ENCODE peak calls at places on chromosomes 7 and 10, in ten cellular contexts. One of them, this sample, is unnamed.

GRCh38 chr10:102230264-102230860 is 4.3 kb downstream of the ELOVL3 start:
- DNase-seq in WERI-Rb-1: peak
- DNase-seq in cardiac fibroblast: peak
- DNase-seq in DND-41: no peak
- DNase-seq in astrocyte of the spinal cord: peak
- DNase-seq in foreskin fibroblast: peak
- DNase-seq in tibial nerve: no peak
- DNase-seq in PC-9: peak
- DNase-seq in heart left ventricle: peak
- DNase-seq in mucosa of descending colon: peak
- DNase-seq in this sample: peak

GRCh38 chr10:28612877-28613276 is 64.4 kb upstream of the BAMBI start:
- DNase-seq in tibial nerve: no peak
- DNase-seq in heart left ventricle: no peak
- DNase-seq in PC-9: no peak
- DNase-seq in foreskin fibroblast: no peak
- DNase-seq in mucosa of descending colon: no peak
- DNase-seq in DND-41: no peak
- DNase-seq in astrocyte of the spinal cord: no peak
- DNase-seq in cardiac fibroblast: no peak
- DNase-seq in WERI-Rb-1: no peak
- DNase-seq in this sample: no peak

GRCh38 chr7:104482362-104483042 is 154.1 kb downstream of the LHFPL3 start:
- DNase-seq in cardiac fibroblast: no peak
- DNase-seq in DND-41: no peak
- DNase-seq in PC-9: no peak
- DNase-seq in WERI-Rb-1: peak
- DNase-seq in foreskin fibroblast: no peak
- DNase-seq in tibial nerve: no peak
- DNase-seq in heart left ventricle: no peak
- DNase-seq in astrocyte of the spinal cord: no peak
- DNase-seq in mucosa of descending colon: peak
- DNase-seq in this sample: no peak

GRCh38 chr7:121798896-121799295 is 74.1 kb upstream of the PTPRZ1 start:
- DNase-seq in tibial nerve: no peak
- DNase-seq in mucosa of descending colon: no peak
- DNase-seq in astrocyte of the spinal cord: peak
- DNase-seq in foreskin fibroblast: no peak
- DNase-seq in cardiac fibroblast: no peak
- DNase-seq in PC-9: no peak
- DNase-seq in DND-41: no peak
- DNase-seq in heart left ventricle: no peak
- DNase-seq in WERI-Rb-1: peak
- DNase-seq in this sample: no peak

GRCh38 chr10:71220689-71221540 is 8.5 kb downstream of the UNC5B start:
- DNase-seq in WERI-Rb-1: no peak
- DNase-seq in PC-9: no peak
- DNase-seq in tibial nerve: no peak
- DNase-seq in heart left ventricle: peak
- DNase-seq in astrocyte of the spinal cord: no peak
- DNase-seq in mucosa of descending colon: no peak
- DNase-seq in DND-41: no peak
- DNase-seq in foreskin fibroblast: no peak
- DNase-seq in cardiac fibroblast: no peak
- DNase-seq in this sample: no peak

GRCh38 chr10:7529638-7530037 is 118.8 kb upstream of the SFMBT2 start:
- DNase-seq in mucosa of descending colon: no peak
- DNase-seq in cardiac fibroblast: peak
- DNase-seq in WERI-Rb-1: peak
- DNase-seq in tibial nerve: no peak
- DNase-seq in astrocyte of the spinal cord: no peak
- DNase-seq in DND-41: peak
- DNase-seq in foreskin fibroblast: no peak
- DNase-seq in heart left ventricle: no peak
- DNase-seq in PC-9: no peak
- DNase-seq in this sample: no peak

GRCh38 chr10:89206402-89207180 is 526 bp downstream of the CH25H start:
- DNase-seq in DND-41: peak
- DNase-seq in heart left ventricle: peak
- DNase-seq in astrocyte of the spinal cord: no peak
- DNase-seq in mucosa of descending colon: peak
- DNase-seq in WERI-Rb-1: no peak
- DNase-seq in foreskin fibroblast: peak
- DNase-seq in tibial nerve: peak
- DNase-seq in cardiac fibroblast: peak
- DNase-seq in PC-9: no peak
- DNase-seq in this sample: no peak

GRCh38 chr7:122352454-122352853 is 47.9 kb upstream of the FEZF1 start:
- DNase-seq in tibial nerve: no peak
- DNase-seq in DND-41: no peak
- DNase-seq in cardiac fibroblast: no peak
- DNase-seq in mucosa of descending colon: no peak
- DNase-seq in astrocyte of the spinal cord: no peak
- DNase-seq in heart left ventricle: no peak
- DNase-seq in PC-9: no peak
- DNase-seq in foreskin fibroblast: no peak
- DNase-seq in WERI-Rb-1: no peak
- DNase-seq in this sample: no peak

GRCh38 chr7:151113344-151114150 is 27.3 kb downstream of the AGAP3 start:
- DNase-seq in astrocyte of the spinal cord: peak
- DNase-seq in PC-9: peak
- DNase-seq in heart left ventricle: peak
- DNase-seq in tibial nerve: no peak
- DNase-seq in cardiac fibroblast: peak
- DNase-seq in DND-41: no peak
- DNase-seq in WERI-Rb-1: no peak
- DNase-seq in mucosa of descending colon: peak
- DNase-seq in foreskin fibroblast: peak
- DNase-seq in this sample: no peak

GRCh38 chr7:69204936-69205335 is 393.3 kb upstream of the AUTS2 start:
- DNase-seq in WERI-Rb-1: no peak
- DNase-seq in mucosa of descending colon: no peak
- DNase-seq in DND-41: no peak
- DNase-seq in heart left ventricle: no peak
- DNase-seq in foreskin fibroblast: no peak
- DNase-seq in tibial nerve: no peak
- DNase-seq in astrocyte of the spinal cord: peak
- DNase-seq in cardiac fibroblast: no peak
- DNase-seq in PC-9: no peak
- DNase-seq in this sample: no peak

GRCh38 chr7:41503438-41503837 is 199.5 kb downstream of the INHBA start:
- DNase-seq in astrocyte of the spinal cord: peak
- DNase-seq in foreskin fibroblast: peak
- DNase-seq in WERI-Rb-1: no peak
- DNase-seq in heart left ventricle: no peak
- DNase-seq in PC-9: no peak
- DNase-seq in tibial nerve: no peak
- DNase-seq in mucosa of descending colon: no peak
- DNase-seq in DND-41: no peak
- DNase-seq in cardiac fibroblast: no peak
- DNase-seq in this sample: no peak

GRCh38 chr10:130739757-130740145 is 571.8 kb downstream of the TCERG1L start:
- DNase-seq in cardiac fibroblast: no peak
- DNase-seq in foreskin fibroblast: no peak
- DNase-seq in mucosa of descending colon: no peak
- DNase-seq in heart left ventricle: no peak
- DNase-seq in DND-41: no peak
- DNase-seq in PC-9: no peak
- DNase-seq in WERI-Rb-1: no peak
- DNase-seq in astrocyte of the spinal cord: no peak
- DNase-seq in tibial nerve: no peak
- DNase-seq in this sample: no peak

GRCh38 chr7:100889761-100890639 is 485 bp upstream of the UFSP1 start:
- DNase-seq in DND-41: peak
- DNase-seq in heart left ventricle: peak
- DNase-seq in WERI-Rb-1: peak
- DNase-seq in astrocyte of the spinal cord: peak
- DNase-seq in PC-9: peak
- DNase-seq in mucosa of descending colon: peak
- DNase-seq in tibial nerve: peak
- DNase-seq in foreskin fibroblast: peak
- DNase-seq in cardiac fibroblast: peak
- DNase-seq in this sample: peak
- TF ChIP-seq CTCF in DND-41: no peak
- TF ChIP-seq CTCF in heart left ventricle: no peak
- TF ChIP-seq CTCF in WERI-Rb-1: no peak
- TF ChIP-seq CTCF in astrocyte of the spinal cord: no peak
- TF ChIP-seq CTCF in PC-9: no peak
- TF ChIP-seq CTCF in mucosa of descending colon: no peak
- TF ChIP-seq CTCF in tibial nerve: no peak
- TF ChIP-seq CTCF in foreskin fibroblast: no peak
- TF ChIP-seq CTCF in cardiac fibroblast: peak
- TF ChIP-seq CTCF in this sample: no peak

DNA sequence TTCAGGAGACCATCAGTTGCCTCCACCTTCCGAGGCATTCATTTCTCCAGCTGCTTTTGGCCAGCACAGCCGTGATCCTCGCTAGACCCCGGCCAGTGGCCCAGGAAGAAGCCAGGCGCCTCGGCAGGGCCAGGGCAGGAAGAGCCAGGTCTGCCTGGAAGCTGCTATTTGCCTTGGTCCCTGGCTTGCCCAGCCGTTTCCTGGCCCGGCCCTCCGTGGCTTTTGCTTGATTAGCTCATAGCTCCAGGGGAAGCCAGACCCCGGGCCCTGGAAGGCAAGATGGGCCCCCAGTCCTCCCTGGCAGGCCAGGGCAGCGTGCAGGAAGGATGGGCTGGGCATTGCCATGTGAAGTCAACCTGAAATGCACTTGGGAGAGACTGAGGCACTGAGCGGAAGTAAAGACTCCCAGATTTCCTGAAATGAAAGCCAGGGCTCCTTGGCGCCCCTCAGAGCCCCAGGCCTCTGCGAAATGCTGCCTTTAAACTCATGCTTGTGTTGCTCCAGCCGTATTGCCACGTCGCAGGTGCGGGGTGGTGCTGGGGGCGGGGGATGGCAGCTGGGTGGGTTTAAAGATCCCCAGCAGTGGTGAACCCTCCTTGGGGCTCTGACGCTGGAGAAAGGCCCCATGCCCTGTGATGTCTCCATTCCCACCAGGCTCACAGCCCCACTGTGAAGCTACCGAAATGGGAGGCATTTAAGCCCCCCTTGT is 160.6 kb downstream of the GRK5 start:
- DNase-seq in heart left ventricle: no peak
- DNase-seq in WERI-Rb-1: no peak
- DNase-seq in astrocyte of the spinal cord: no peak
- DNase-seq in foreskin fibroblast: no peak
- DNase-seq in mucosa of descending colon: no peak
- DNase-seq in tibial nerve: no peak
- DNase-seq in DND-41: no peak
- DNase-seq in PC-9: no peak
- DNase-seq in cardiac fibroblast: no peak
- DNase-seq in this sample: no peak
- H3K4me3 ChIP-seq in heart left ventricle: no peak
- H3K4me3 ChIP-seq in WERI-Rb-1: no peak
- H3K4me3 ChIP-seq in astrocyte of the spinal cord: no peak
- H3K4me3 ChIP-seq in foreskin fibroblast: no peak
- H3K4me3 ChIP-seq in mucosa of descending colon: no peak
- H3K4me3 ChIP-seq in tibial nerve: no peak
- H3K4me3 ChIP-seq in DND-41: no peak
- H3K4me3 ChIP-seq in PC-9: no peak
- H3K4me3 ChIP-seq in cardiac fibroblast: no peak
- H3K4me3 ChIP-seq in this sample: no peak

GRCh38 chr10:34310234-34310633 is 504.9 kb downstream of the PARD3 start:
- DNase-seq in WERI-Rb-1: no peak
- DNase-seq in cardiac fibroblast: no peak
- DNase-seq in DND-41: no peak
- DNase-seq in tibial nerve: no peak
- DNase-seq in PC-9: no peak
- DNase-seq in astrocyte of the spinal cord: no peak
- DNase-seq in mucosa of descending colon: no peak
- DNase-seq in foreskin fibroblast: no peak
- DNase-seq in heart left ventricle: no peak
- DNase-seq in this sample: no peak

GRCh38 chr10:34303022-34303421 is 512.1 kb downstream of the PARD3 start:
- DNase-seq in DND-41: no peak
- DNase-seq in mucosa of descending colon: no peak
- DNase-seq in cardiac fibroblast: no peak
- DNase-seq in PC-9: no peak
- DNase-seq in astrocyte of the spinal cord: no peak
- DNase-seq in heart left ventricle: no peak
- DNase-seq in WERI-Rb-1: no peak
- DNase-seq in tibial nerve: no peak
- DNase-seq in foreskin fibroblast: no peak
- DNase-seq in this sample: no peak

DNA sequence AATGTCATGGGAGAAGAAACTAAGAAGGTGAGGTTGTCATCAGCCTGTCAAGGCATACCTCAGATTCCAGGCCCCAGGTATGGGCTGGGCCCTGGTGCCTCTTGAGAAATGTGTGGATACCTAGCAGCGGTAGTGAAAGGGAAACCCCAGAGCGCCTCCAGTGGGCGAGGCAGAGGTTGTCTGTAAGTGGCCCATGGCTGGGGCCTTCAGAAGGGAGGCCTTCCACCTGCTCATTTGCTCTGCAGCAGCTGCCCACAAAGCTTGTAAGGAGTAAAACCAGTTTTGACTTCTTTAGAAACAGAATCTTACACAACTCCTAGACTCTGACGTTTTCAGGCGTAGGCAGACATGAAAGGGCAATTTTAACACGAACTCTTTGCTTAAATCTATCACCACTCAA is 509.9 kb downstream of the PARD3 start:
- DNase-seq in heart left ventricle: no peak
- DNase-seq in tibial nerve: no peak
- DNase-seq in DND-41: no peak
- DNase-seq in astrocyte of the spinal cord: no peak
- DNase-seq in PC-9: peak
- DNase-seq in mucosa of descending colon: no peak
- DNase-seq in cardiac fibroblast: no peak
- DNase-seq in WERI-Rb-1: no peak
- DNase-seq in foreskin fibroblast: no peak
- DNase-seq in this sample: peak
- TF ChIP-seq CTCF in heart left ventricle: no peak
- TF ChIP-seq CTCF in tibial nerve: no peak
- TF ChIP-seq CTCF in DND-41: peak
- TF ChIP-seq CTCF in astrocyte of the spinal cord: peak
- TF ChIP-seq CTCF in PC-9: peak
- TF ChIP-seq CTCF in mucosa of descending colon: no peak
- TF ChIP-seq CTCF in cardiac fibroblast: no peak
- TF ChIP-seq CTCF in WERI-Rb-1: no peak
- TF ChIP-seq CTCF in foreskin fibroblast: no peak
- TF ChIP-seq CTCF in this sample: peak

DNA sequence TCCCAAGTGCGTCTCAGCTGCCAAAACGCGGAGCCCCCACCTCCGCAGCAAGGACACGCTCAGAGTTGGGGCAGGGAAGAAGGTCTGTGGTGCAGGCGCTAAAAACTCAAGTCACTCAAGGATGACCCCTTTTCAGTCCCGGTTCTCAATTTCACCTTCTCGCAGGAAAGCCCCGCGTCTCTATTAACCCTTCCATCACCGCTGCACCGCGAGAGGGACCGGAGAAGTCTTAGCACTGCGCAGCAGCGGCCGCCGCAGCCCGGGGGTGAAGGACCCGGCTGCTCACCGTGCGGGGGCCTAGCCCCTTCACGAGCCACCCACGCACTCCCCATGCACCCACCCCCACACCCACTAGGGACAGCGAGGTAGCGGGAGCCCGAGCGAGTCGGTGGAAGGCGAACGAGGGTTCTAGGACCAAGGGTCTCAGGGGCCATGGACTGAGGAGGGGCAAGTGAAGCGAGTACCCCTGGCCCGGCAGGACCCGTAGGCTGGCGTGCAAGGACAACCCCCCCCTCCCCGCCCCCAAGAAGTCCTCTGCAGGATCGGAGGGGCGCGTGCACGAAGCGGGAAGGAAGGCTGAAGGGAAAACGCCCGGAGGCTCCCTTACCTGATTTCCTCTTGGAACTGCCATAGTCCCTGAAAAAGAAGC is 162.8 kb downstream of the SH3PXD2A start:
- DNase-seq in cardiac fibroblast: no peak
- DNase-seq in WERI-Rb-1: no peak
- DNase-seq in PC-9: no peak
- DNase-seq in foreskin fibroblast: no peak
- DNase-seq in heart left ventricle: no peak
- DNase-seq in tibial nerve: no peak
- DNase-seq in mucosa of descending colon: peak
- DNase-seq in astrocyte of the spinal cord: no peak
- DNase-seq in DND-41: no peak
- DNase-seq in this sample: peak
- H3K4me3 ChIP-seq in cardiac fibroblast: peak
- H3K4me3 ChIP-seq in WERI-Rb-1: no peak
- H3K4me3 ChIP-seq in PC-9: no peak
- H3K4me3 ChIP-seq in foreskin fibroblast: peak
- H3K4me3 ChIP-seq in heart left ventricle: peak
- H3K4me3 ChIP-seq in tibial nerve: peak
- H3K4me3 ChIP-seq in mucosa of descending colon: no peak
- H3K4me3 ChIP-seq in astrocyte of the spinal cord: peak
- H3K4me3 ChIP-seq in DND-41: no peak
- H3K4me3 ChIP-seq in this sample: peak

This sample was measured in GM12865.